ENCODE peak calls at places on chromosomes 7 and 10, in nine cellular contexts. One of them, this sample, is unnamed.

GRCh38 chr10:82796510-82796909 is 921.5 kb downstream of the NRG3 start:
- DNase-seq in heart left ventricle: no peak
- DNase-seq in H1: no peak
- DNase-seq in ovary: no peak
- DNase-seq in endothelial cell of umbilical vein: peak
- DNase-seq in A549: no peak
- DNase-seq in HCT116: no peak
- DNase-seq in GM12891: no peak
- DNase-seq in Peyer's patch: no peak
- DNase-seq in this sample: no peak

GRCh38 chr7:99404235-99404976 is 4.0 kb downstream of the PDAP1 start:
- DNase-seq in heart left ventricle: no peak
- DNase-seq in H1: no peak
- DNase-seq in ovary: peak
- DNase-seq in endothelial cell of umbilical vein: no peak
- DNase-seq in A549: no peak
- DNase-seq in HCT116: no peak
- DNase-seq in GM12891: no peak
- DNase-seq in Peyer's patch: no peak
- DNase-seq in this sample: peak

GRCh38 chr10:113459672-113460280 is 93.1 kb upstream of the HABP2 start:
- DNase-seq in heart left ventricle: no peak
- DNase-seq in H1: no peak
- DNase-seq in ovary: no peak
- DNase-seq in endothelial cell of umbilical vein: no peak
- DNase-seq in A549: no peak
- DNase-seq in HCT116: no peak
- DNase-seq in GM12891: no peak
- DNase-seq in Peyer's patch: no peak
- DNase-seq in this sample: no peak

GRCh38 chr10:79203833-79204232 is 135.1 kb downstream of the ZMIZ1 start:
- DNase-seq in heart left ventricle: no peak
- DNase-seq in H1: no peak
- DNase-seq in ovary: no peak
- DNase-seq in endothelial cell of umbilical vein: no peak
- DNase-seq in A549: no peak
- DNase-seq in HCT116: no peak
- DNase-seq in GM12891: no peak
- DNase-seq in Peyer's patch: no peak
- DNase-seq in this sample: no peak

GRCh38 chr7:46145412-46145811 is 224.3 kb upstream of the IGFBP3 start:
- DNase-seq in heart left ventricle: no peak
- DNase-seq in H1: peak
- DNase-seq in ovary: no peak
- DNase-seq in endothelial cell of umbilical vein: no peak
- DNase-seq in A549: peak
- DNase-seq in HCT116: no peak
- DNase-seq in GM12891: no peak
- DNase-seq in Peyer's patch: no peak
- DNase-seq in this sample: peak

GRCh38 chr10:93859049-93859655 is 34.6 kb upstream of the SLC35G1 start:
- DNase-seq in heart left ventricle: no peak
- DNase-seq in H1: no peak
- DNase-seq in ovary: no peak
- DNase-seq in endothelial cell of umbilical vein: peak
- DNase-seq in A549: peak
- DNase-seq in HCT116: peak
- DNase-seq in GM12891: no peak
- DNase-seq in Peyer's patch: no peak
- DNase-seq in this sample: no peak

GRCh38 chr10:5833814-5834213 is 20.6 kb upstream of the GDI2 start:
- DNase-seq in heart left ventricle: no peak
- DNase-seq in H1: no peak
- DNase-seq in ovary: no peak
- DNase-seq in endothelial cell of umbilical vein: no peak
- DNase-seq in A549: no peak
- DNase-seq in HCT116: no peak
- DNase-seq in GM12891: no peak
- DNase-seq in Peyer's patch: no peak
- DNase-seq in this sample: no peak

GRCh38 chr10:77179015-77179695 is 458.5 kb downstream of the KCNMA1 start:
- DNase-seq in heart left ventricle: peak
- DNase-seq in H1: no peak
- DNase-seq in ovary: peak
- DNase-seq in endothelial cell of umbilical vein: peak
- DNase-seq in A549: peak
- DNase-seq in HCT116: no peak
- DNase-seq in GM12891: no peak
- DNase-seq in Peyer's patch: no peak
- DNase-seq in this sample: peak

GRCh38 chr7:98657736-98658135 is 40.7 kb downstream of the NPTX2 start:
- DNase-seq in heart left ventricle: no peak
- DNase-seq in H1: no peak
- DNase-seq in ovary: no peak
- DNase-seq in endothelial cell of umbilical vein: no peak
- DNase-seq in A549: no peak
- DNase-seq in HCT116: no peak
- DNase-seq in GM12891: no peak
- DNase-seq in Peyer's patch: no peak
- DNase-seq in this sample: no peak

GRCh38 chr10:6300106-6300783 is 97.5 kb downstream of the PFKFB3 start:
- DNase-seq in heart left ventricle: no peak
- DNase-seq in H1: no peak
- DNase-seq in ovary: no peak
- DNase-seq in endothelial cell of umbilical vein: no peak
- DNase-seq in A549: peak
- DNase-seq in HCT116: no peak
- DNase-seq in GM12891: peak
- DNase-seq in Peyer's patch: peak
- DNase-seq in this sample: no peak

GRCh38 chr10:121113906-121114305 is 262.7 kb downstream of the WDR11 start:
- DNase-seq in heart left ventricle: no peak
- DNase-seq in H1: no peak
- DNase-seq in ovary: no peak
- DNase-seq in endothelial cell of umbilical vein: no peak
- DNase-seq in A549: no peak
- DNase-seq in HCT116: no peak
- DNase-seq in GM12891: no peak
- DNase-seq in Peyer's patch: no peak
- DNase-seq in this sample: no peak

GRCh38 chr7:22064816-22065215 is 119.1 kb upstream of the CDCA7L start:
- DNase-seq in heart left ventricle: no peak
- DNase-seq in H1: no peak
- DNase-seq in ovary: no peak
- DNase-seq in endothelial cell of umbilical vein: no peak
- DNase-seq in A549: no peak
- DNase-seq in HCT116: no peak
- DNase-seq in GM12891: no peak
- DNase-seq in Peyer's patch: no peak
- DNase-seq in this sample: no peak

GRCh38 chr7:88735920-88736319 is 23.6 kb upstream of the ZNF804B start:
- DNase-seq in heart left ventricle: no peak
- DNase-seq in H1: no peak
- DNase-seq in ovary: no peak
- DNase-seq in endothelial cell of umbilical vein: no peak
- DNase-seq in A549: no peak
- DNase-seq in HCT116: no peak
- DNase-seq in GM12891: no peak
- DNase-seq in Peyer's patch: no peak
- DNase-seq in this sample: no peak
- TF ChIP-seq POLR2A in heart left ventricle: no peak
- TF ChIP-seq POLR2A in H1: no peak
- TF ChIP-seq POLR2A in ovary: no peak
- TF ChIP-seq POLR2A in endothelial cell of umbilical vein: no peak
- TF ChIP-seq POLR2A in A549: no peak
- TF ChIP-seq POLR2A in HCT116: no peak
- TF ChIP-seq POLR2A in GM12891: no peak
- TF ChIP-seq POLR2A in Peyer's patch: no peak
- TF ChIP-seq POLR2A in this sample: no peak

DNA sequence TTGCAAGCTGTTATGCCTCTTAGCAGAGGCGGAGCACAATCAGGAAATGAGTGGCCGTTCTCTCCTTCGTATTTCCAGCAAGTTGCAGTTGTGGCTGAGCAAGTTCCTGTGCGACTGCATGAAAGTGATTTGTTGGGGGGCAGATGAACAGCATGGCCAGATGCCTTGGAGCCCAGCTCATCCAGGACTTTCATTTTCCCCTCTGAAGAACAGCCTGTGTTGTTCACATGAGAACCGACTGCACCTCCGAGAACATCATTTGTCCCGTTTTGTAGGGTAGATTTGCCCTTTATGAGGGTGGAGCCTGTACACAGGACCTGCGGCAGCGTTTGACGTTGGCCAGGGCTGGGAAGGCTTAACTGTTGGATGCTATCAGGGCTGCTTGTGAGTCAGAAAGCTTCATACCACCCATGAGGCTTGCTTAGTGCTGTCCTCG is 4.4 kb downstream of the BAG3 start:
- DNase-seq in heart left ventricle: peak
- DNase-seq in H1: no peak
- DNase-seq in ovary: no peak
- DNase-seq in endothelial cell of umbilical vein: peak
- DNase-seq in A549: peak
- DNase-seq in HCT116: no peak
- DNase-seq in GM12891: no peak
- DNase-seq in Peyer's patch: peak
- DNase-seq in this sample: no peak
- TF ChIP-seq POLR2A in heart left ventricle: no peak
- TF ChIP-seq POLR2A in H1: no peak
- TF ChIP-seq POLR2A in ovary: no peak
- TF ChIP-seq POLR2A in endothelial cell of umbilical vein: no peak
- TF ChIP-seq POLR2A in A549: no peak
- TF ChIP-seq POLR2A in HCT116: no peak
- TF ChIP-seq POLR2A in GM12891: no peak
- TF ChIP-seq POLR2A in Peyer's patch: no peak
- TF ChIP-seq POLR2A in this sample: no peak

DNA sequence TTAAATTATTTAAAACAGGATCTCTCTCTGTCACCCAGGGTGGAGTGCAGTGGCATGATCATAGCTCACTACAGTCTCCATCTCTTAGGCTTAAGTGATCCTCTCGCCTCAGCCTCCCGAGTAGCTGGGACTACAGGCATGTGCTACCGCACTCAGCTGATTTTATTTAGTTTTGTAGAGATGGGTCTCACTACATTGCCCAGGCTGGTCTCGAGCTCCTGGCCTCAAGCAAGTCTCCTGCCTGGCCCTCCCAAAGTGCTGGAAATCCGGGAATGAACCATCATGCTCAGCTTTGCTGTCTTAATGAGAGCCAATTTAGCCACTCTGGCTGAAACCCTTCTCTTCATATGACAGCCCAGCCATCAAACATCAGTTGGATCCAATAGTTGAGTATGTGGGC is 53.3 kb upstream of the NRP1 start:
- DNase-seq in heart left ventricle: no peak
- DNase-seq in H1: no peak
- DNase-seq in ovary: no peak
- DNase-seq in endothelial cell of umbilical vein: no peak
- DNase-seq in A549: no peak
- DNase-seq in HCT116: no peak
- DNase-seq in GM12891: no peak
- DNase-seq in Peyer's patch: no peak
- DNase-seq in this sample: no peak
- TF ChIP-seq POLR2A in heart left ventricle: no peak
- TF ChIP-seq POLR2A in H1: no peak
- TF ChIP-seq POLR2A in ovary: no peak
- TF ChIP-seq POLR2A in endothelial cell of umbilical vein: no peak
- TF ChIP-seq POLR2A in A549: no peak
- TF ChIP-seq POLR2A in HCT116: no peak
- TF ChIP-seq POLR2A in GM12891: no peak
- TF ChIP-seq POLR2A in Peyer's patch: no peak
- TF ChIP-seq POLR2A in this sample: no peak

DNA sequence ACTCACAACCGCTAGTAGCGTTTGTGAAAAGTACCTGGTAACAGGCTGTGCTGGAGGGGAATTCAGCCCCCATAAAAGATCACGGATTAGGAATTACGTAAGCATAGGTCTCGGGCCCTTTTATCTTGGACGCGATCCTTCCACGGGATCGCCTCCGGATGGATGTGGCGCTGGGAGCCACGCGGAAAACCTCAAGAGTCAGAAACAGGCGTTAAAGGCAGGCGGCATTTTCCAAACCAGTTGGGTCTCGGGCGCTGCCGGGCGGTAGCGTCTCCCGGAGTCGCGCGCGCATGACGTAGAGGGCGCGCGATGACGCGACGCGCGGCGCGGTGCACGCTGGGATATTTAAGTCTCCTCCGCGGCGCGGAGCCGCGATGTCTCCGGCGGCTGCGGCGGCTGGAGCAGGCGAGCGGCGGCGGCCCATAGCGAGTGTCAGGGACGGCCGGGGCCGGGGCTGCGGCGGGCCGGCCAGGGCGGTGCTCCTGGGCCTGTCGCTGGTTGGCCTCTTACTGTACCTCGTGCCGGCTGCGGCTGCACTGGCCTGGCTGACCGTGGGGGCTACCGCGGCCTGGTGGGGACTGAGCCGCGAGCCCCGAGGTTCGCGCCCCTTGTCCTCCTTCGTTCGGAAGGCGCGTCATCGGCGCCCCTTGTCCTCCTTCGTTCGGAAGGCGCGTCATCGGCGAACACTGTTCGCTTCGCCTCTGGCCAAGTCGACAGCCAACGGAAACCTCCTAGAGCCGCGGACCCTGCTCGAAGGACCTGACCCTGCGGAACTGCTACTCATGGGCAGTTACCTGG is at the start of gene POM121:
- DNase-seq in heart left ventricle: peak
- DNase-seq in H1: peak
- DNase-seq in ovary: peak
- DNase-seq in endothelial cell of umbilical vein: peak
- DNase-seq in A549: peak
- DNase-seq in HCT116: peak
- DNase-seq in GM12891: peak
- DNase-seq in Peyer's patch: peak
- DNase-seq in this sample: peak
- TF ChIP-seq POLR2A in heart left ventricle: no peak
- TF ChIP-seq POLR2A in H1: peak
- TF ChIP-seq POLR2A in ovary: peak
- TF ChIP-seq POLR2A in endothelial cell of umbilical vein: peak
- TF ChIP-seq POLR2A in A549: peak
- TF ChIP-seq POLR2A in HCT116: peak
- TF ChIP-seq POLR2A in GM12891: peak
- TF ChIP-seq POLR2A in Peyer's patch: peak
- TF ChIP-seq POLR2A in this sample: peak

GRCh38 chr7:66362136-66362535 is 157.0 kb downstream of the TPST1 start:
- DNase-seq in heart left ventricle: no peak
- DNase-seq in H1: no peak
- DNase-seq in ovary: no peak
- DNase-seq in endothelial cell of umbilical vein: no peak
- DNase-seq in A549: no peak
- DNase-seq in HCT116: no peak
- DNase-seq in GM12891: no peak
- DNase-seq in Peyer's patch: no peak
- DNase-seq in this sample: no peak
- TF ChIP-seq POLR2A in heart left ventricle: no peak
- TF ChIP-seq POLR2A in H1: no peak
- TF ChIP-seq POLR2A in ovary: no peak
- TF ChIP-seq POLR2A in endothelial cell of umbilical vein: no peak
- TF ChIP-seq POLR2A in A549: no peak
- TF ChIP-seq POLR2A in HCT116: no peak
- TF ChIP-seq POLR2A in GM12891: no peak
- TF ChIP-seq POLR2A in Peyer's patch: no peak
- TF ChIP-seq POLR2A in this sample: no peak